ENCODE peak calls at places on chromosomes 11 and 22, in four cellular contexts. T is endothelial cell, M is K562, Z is B cell. R is an unnamed sample.
A peak's percentile ranks its signal among the peaks of the same experiment; 100 is the strongest.

GRCh38 chr11:120088056-120088455 is 49.9 kb downstream of the TRIM29 start:
- DNase-seq in T (no peak), Z (no peak), M (no peak), R (no peak)

GRCh38 chr11:17722000-17722643 is 2.8 kb downstream of the MYOD1 start:
- DNase-seq in T (peak; percentile 60), M (peak; percentile 35), Z (no peak), R (no peak)

GRCh38 chr22:47589271-47590250 is 827.1 kb downstream of the TBC1D22A start:
- DNase-seq in T (no peak), M (no peak), Z (no peak), R (no peak)

GRCh38 chr11:27487706-27488105 is 15.1 kb upstream of the LGR4 start:
- DNase-seq in T (no peak), Z (no peak), M (no peak), R (no peak)

GRCh38 chr11:16136792-16137395 is 219.5 kb downstream of the SOX6 start:
- DNase-seq in Z (no peak), T (no peak), M (no peak), R (no peak)

GRCh38 chr22:22226448-22227187 is 18.0 kb upstream of the VPREB1 start:
- DNase-seq in Z (no peak), T (no peak), M (no peak), R (no peak)

GRCh38 chr22:36369922-36370781 is 17.6 kb downstream of the MYH9 start:
- DNase-seq in Z (no peak), M (peak; percentile 57), T (no peak), R (no peak)

GRCh38 chr11:48170176-48170839 is 46.3 kb upstream of the OR4B1 start:
- DNase-seq in Z (no peak), T (no peak), M (no peak), R (no peak)

GRCh38 chr11:79720115-79720514 is 279.3 kb upstream of the TENM4 start:
- DNase-seq in Z (no peak), T (no peak), M (no peak), R (no peak)

GRCh38 chr11:127334466-127334865 is 333.9 kb upstream of the KIRREL3 start:
- DNase-seq in Z (no peak), M (no peak), T (no peak), R (no peak)

DNA sequence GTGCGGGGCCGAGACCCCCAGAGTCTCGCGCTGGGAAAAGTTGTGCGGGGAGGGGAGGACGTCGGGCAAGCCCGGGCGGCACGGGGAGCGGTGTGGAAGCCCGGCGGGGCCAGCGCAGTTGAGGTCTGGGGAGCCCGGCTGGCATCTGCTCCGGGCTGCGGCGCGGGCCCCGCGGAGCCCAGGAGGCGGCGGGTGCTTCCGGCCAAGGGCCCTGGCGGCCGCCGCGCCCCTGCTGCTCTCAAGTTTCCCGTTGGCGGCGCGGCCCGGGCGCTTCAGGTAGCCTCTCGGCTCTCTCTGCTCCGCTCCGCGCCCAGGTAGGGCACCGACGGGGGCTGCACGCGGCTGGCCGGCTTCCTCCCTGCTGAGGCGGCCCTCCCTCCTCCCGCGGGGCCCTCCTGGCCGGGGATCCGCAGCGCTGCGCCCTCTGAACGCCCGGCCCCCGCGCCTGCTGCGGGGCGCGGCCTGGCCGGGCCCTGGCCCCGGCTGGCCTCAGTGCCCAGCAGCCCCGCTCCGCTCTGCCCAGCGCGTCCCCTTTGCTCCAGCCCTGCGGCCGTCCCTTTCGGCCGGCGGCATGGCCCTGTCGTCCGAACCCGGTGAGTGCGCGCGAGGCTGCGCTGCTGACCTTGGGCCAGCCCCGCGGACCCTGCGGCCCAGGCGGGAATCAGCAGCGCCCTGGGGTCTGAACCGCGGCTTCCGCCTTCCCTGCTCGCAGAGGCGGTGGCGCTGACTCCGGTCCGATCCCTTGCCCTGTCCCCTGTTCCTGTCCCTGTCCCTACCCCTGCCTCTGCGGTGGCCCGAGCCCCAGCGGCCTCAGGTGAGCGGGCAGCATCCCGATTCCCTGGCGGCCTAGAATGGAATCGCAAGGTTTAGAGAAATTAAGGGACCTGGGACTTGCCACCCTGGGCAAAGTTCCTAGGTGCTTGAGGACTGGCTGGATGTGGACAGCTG is 4.3 kb upstream of the AMPD3 start:
- DNase-seq in M (no peak), Z (peak; percentile 84), T (peak; percentile 50), R (peak; percentile 69)
- TF ChIP-seq CTCF in M (no peak), Z (peak; percentile 49), T (peak; percentile 85), R (peak; percentile 1)

DNA sequence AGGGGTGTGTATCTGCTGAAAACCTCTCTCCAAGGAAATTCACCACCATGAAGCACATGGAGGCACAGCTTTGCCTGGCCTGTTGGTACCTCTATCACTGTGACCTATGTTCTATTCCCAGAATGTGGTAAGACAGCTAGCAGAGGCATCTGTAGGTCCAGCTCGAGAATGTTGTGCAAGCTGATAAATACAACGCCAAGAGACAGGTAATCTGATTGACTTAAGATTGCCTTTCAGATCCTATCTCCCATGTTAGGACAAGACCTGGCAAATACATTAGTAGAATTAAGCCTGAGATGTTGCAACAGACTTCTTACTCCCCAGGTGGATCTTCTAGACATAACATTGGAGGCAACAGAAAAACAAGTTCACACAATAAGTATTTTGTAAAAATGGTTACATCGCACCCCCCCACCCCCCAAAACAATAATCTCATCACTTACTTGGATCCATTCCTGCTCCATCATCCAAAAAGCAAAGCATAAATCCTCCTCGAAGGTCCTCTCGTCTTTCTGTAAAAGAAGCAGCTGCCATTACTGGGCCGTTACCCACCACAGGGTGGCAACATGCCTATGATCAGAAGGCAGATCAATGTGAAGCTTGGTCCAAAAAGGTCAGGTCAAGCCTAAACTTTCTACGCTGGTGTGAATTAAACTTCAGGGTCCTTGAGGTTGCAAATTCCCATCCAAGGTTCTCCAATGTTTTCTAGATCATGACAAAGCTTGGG is 18.5 kb downstream of the MORC2 start:
- DNase-seq in Z (no peak), M (no peak), T (no peak), R (no peak)
- TF ChIP-seq CTCF in Z (no peak), M (peak; percentile 11), T (no peak), R (no peak)

DNA sequence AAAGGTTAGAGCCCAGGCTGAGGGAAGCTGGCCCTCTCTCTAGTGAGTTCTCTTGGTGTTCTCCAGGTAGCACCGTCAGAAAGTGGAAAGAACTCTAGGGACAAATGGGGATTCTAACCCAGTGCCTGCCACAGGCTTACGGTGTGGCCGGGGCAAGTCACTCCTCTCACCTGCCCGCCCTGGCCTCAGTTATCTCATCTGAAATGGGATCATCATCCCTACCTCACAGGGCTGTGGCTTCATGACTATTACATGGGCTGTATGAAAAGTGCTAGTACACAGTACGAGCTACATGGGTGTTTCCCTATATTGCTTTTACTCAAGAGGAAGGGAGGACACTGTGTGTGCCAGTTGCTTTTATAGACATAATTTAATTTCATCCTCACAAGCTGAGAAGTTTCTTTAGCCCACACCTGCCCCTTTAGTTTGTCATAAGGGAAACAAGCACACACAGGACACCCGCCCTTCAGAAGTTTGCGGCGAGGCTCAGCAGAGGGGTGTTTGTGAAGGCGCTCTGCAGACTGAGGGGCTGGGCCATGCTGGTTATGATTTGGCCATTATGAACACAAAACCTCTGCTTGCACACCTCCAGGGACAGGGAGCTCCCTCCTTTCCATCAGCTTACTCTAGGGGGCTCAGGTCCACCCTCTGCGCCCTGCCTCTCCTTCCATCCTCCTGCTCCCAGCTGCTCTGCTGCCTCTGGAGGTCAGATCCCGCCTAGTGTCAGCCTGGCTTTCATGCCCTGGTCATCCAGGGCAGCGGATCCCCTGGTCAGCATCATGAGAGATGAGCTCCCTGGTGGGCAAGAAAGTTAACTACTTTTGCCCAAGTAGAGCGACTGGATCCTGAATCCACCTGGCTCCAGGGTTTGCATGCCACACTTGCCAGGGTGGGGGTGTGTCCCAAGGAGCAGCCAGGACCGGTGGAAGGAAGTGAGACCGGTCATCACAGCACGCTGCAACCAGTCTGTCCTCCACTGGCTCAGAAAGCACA is 1.2 kb downstream of the KLHL35 start:
- DNase-seq in Z (no peak), M (peak; percentile 29), T (peak; percentile 30), R (no peak)
- TF ChIP-seq CTCF in Z (no peak), M (no peak), T (peak; percentile 25), R (no peak)

DNA sequence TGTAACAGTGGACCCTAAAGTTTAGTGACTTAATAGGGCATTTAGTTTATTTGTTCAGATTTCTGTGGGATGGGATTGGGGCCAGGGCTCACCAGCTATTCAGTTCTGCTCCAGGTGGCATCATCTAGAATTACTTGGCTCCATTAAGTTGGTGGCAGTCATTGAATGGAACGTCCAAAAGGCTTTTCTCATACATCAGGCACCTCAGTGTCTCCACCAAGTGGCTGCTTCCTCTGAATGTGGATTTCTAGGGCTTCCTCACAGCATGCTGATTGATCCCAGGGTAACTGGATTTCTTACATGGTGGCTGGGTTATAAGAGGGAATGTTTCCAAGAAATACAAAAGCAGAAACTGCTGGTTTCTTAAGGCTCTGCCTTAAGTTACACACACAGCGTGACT is 34.7 kb downstream of the USP47 start:
- DNase-seq in M (peak; percentile 16), T (peak; percentile 27), Z (no peak), R (no peak)
- TF ChIP-seq CTCF in M (peak; percentile 61), T (no peak), Z (no peak), R (no peak)

GRCh38 chr22:37735054-37735453 is 38.2 kb downstream of the TRIOBP start:
- DNase-seq in T (peak; percentile 67), M (peak; percentile 73), Z (no peak), R (no peak)
- TF ChIP-seq CTCF in T (peak; percentile 47), M (peak; percentile 65), Z (no peak), R (no peak)

DNA sequence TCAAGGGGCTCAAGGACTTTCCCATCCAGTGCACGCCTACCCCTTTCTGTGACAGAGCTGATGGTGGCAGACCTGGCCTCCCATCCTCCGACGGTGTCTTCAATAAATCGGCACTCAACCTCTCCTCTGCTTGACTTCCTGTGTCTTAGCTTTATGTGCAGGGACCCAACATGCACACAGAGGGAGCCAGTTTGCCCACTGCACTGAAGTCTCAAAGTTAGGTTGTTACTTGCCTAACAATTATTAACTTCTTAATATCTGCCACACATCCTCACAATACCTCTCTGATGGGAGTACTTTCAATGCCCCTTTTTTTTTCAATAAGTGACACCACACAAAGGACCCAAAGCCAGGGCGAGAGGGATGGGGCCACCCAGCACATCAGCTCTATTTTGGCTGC is 3.6 kb downstream of the IZUMO1R start:
- DNase-seq in Z (no peak), T (no peak), M (no peak), R (no peak)
- TF ChIP-seq CTCF in Z (no peak), T (no peak), M (no peak), R (no peak)

DNA sequence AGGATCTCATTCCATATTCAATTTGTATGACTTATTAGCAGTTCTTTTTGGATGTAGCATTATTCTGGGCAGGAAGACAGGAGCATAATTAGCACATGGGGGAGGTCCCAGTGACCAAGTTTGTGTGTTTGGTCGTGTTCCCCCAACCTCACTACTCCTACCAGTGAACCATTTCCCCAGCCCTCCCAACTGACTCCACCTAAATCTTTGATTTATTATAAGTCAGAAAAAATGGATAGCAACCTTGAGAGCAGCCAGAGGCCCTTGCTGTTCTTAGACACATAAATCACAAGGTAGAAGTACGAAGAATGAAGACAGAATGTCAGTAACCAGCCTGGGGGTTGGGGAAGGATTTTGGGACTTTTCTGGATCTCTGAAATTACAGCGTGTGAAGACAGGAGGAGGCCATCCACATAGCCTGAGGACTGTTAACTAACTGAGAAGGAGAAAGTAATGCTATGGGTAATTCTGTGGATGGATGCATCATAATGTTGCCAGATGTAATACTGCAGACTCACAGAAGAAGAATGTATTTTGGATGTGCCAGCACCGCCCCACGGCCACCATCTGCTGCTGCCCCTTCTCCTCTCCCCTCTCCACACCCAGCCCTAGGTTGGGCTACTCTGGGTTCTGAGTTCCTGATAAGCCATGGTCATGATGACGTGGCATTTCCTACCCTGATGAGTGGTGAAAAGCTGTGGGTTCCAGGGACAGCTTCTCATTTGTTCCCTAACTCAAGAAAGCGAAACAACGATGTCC is 124.3 kb upstream of the TTC12 start:
- DNase-seq in Z (no peak), T (no peak), M (peak; percentile 58), R (no peak)
- TF ChIP-seq CTCF in Z (no peak), T (no peak), M (no peak), R (no peak)